ENCODE peak calls at places on chromosome 20, in five cellular contexts. T is CD8-positive, alpha-beta T cell; P is dorsolateral prefrontal cortex; M is transverse colon; E is endodermal cell. V is an unnamed sample.

GRCh38 chr20:38997622-38998021 is 35.5 kb downstream of the DHX35 start:
- DNase-seq in T (no peak), P (no peak), M (no peak), E (no peak), V (no peak)

GRCh38 chr20:3046677-3047462 is 1.0 kb downstream of the MRPS26 start:
- DNase-seq in T (no peak), P (peak), M (no peak), E (peak), V (peak)

GRCh38 chr20:23445596-23446217 is 6.2 kb downstream of the CSTL1 start:
- DNase-seq in T (no peak), P (no peak), M (no peak), E (no peak), V (no peak)

GRCh38 chr20:36969478-36970186 is 18.1 kb upstream of the SAMHD1 start:
- DNase-seq in T (no peak), P (no peak), M (no peak), E (no peak), V (no peak)

GRCh38 chr20:13322198-13322597 is 101.1 kb downstream of the ISM1 start:
- DNase-seq in T (no peak), P (no peak), M (no peak), E (no peak), V (no peak)

GRCh38 chr20:52105045-52105572 is 86.5 kb downstream of the ZFP64 start:
- DNase-seq in T (no peak), P (no peak), M (no peak), E (peak), V (no peak)

GRCh38 chr20:63942250-63943006 is 13.8 kb downstream of the UCKL1 start:
- DNase-seq in T (no peak), P (no peak), M (peak), E (peak), V (no peak)

GRCh38 chr20:61955668-61956395 is 109.8 kb downstream of the TAF4 start:
- DNase-seq in T (no peak), P (no peak), M (no peak), E (no peak), V (no peak)

GRCh38 chr20:63097336-63097831 is 90.6 kb upstream of the BHLHE23 start:
- DNase-seq in T (no peak), P (peak), M (peak), E (no peak), V (no peak)

GRCh38 chr20:53124803-53125202 is 152.6 kb downstream of the TSHZ2 start:
- DNase-seq in T (no peak), P (no peak), M (no peak), E (no peak), V (no peak)

GRCh38 chr20:59752101-59752586 is 147.8 kb downstream of the PHACTR3 start:
- DNase-seq in T (no peak), P (no peak), M (peak), E (no peak), V (no peak)

GRCh38 chr20:55375920-55376319 is 629.4 kb downstream of the CBLN4 start:
- DNase-seq in T (no peak), P (no peak), M (no peak), E (peak), V (no peak)

GRCh38 chr20:35434085-35435005 is 3.7 kb downstream of the GDF5 start:
- DNase-seq in T (no peak), P (no peak), M (no peak), E (no peak), V (no peak)

GRCh38 chr20:3238616-3239025 is 369 bp downstream of the SLC4A11 start:
- DNase-seq in T (peak), P (no peak), M (peak), E (peak), V (peak)

GRCh38 chr20:59559024-59559817 is 45.1 kb upstream of the PHACTR3 start:
- DNase-seq in T (no peak), P (no peak), M (no peak), E (no peak), V (no peak)

GRCh38 chr20:43565758-43566104 is 6.9 kb downstream of the SGK2 start:
- DNase-seq in T (no peak), P (no peak), M (no peak), E (no peak), V (no peak)

GRCh38 chr20:1786061-1786460 is 109.1 kb upstream of the SIRPA start:
- DNase-seq in T (no peak), P (no peak), M (no peak), E (no peak), V (no peak)

GRCh38 chr20:51446656-51447055 is 95.9 kb downstream of the NFATC2 start:
- DNase-seq in T (no peak), P (no peak), M (peak), E (no peak), V (no peak)

GRCh38 chr20:36043892-36044515 is 75.6 kb downstream of the CNBD2 start:
- DNase-seq in T (no peak), P (no peak), M (no peak), E (no peak), V (no peak)

GRCh38 chr20:44006578-44006977 is 91.9 kb downstream of the TOX2 start:
- DNase-seq in T (no peak), P (no peak), M (no peak), E (peak), V (no peak)

GRCh38 chr20:5486377-5487054 is 169.8 kb upstream of the PROKR2 start:
- DNase-seq in T (no peak), P (no peak), M (no peak), E (no peak), V (no peak)

GRCh38 chr20:35726759-35727711 is 15.0 kb downstream of the RBM39 start:
- DNase-seq in T (no peak), P (no peak), M (no peak), E (peak), V (no peak)

GRCh38 chr20:57526067-57526884 is 1.3 kb upstream of the CTCFL start:
- DNase-seq in T (no peak), P (no peak), M (peak), E (peak), V (no peak)

GRCh38 chr20:58161192-58161591 is 67.3 kb downstream of the ANKRD60 start:
- DNase-seq in T (no peak), P (no peak), M (no peak), E (no peak), V (no peak)

GRCh38 chr20:19775353-19776201 is 17.5 kb downstream of the RIN2 start:
- DNase-seq in T (no peak), P (no peak), M (peak), E (no peak), V (peak)

GRCh38 chr20:38840894-38841470 is 35.5 kb downstream of the PPP1R16B start:
- DNase-seq in T (no peak), P (no peak), M (no peak), E (no peak), V (no peak)

GRCh38 chr20:47878601-47879004 is 93.3 kb upstream of the SULF2 start:
- DNase-seq in T (no peak), P (no peak), M (no peak), E (no peak), V (no peak)

GRCh38 chr20:41540916-41541315 is 77.3 kb downstream of the CHD6 start:
- DNase-seq in T (no peak), P (no peak), M (no peak), E (no peak), V (no peak)

GRCh38 chr20:64131406-64131805 is 24.0 kb upstream of the NPBWR2 start:
- DNase-seq in T (no peak), P (peak), M (no peak), E (peak), V (no peak)

GRCh38 chr20:61753196-61753942 is 312.3 kb downstream of the TAF4 start:
- DNase-seq in T (no peak), P (no peak), M (no peak), E (peak), V (no peak)

GRCh38 chr20:61778485-61778863 is 287.2 kb downstream of the TAF4 start:
- DNase-seq in T (no peak), P (no peak), M (no peak), E (no peak), V (no peak)

GRCh38 chr20:17863577-17864292 is 104.9 kb downstream of the SNX5 start:
- DNase-seq in T (no peak), P (no peak), M (peak), E (no peak), V (no peak)

GRCh38 chr20:24764027-24764797 is 184.9 kb upstream of the CST7 start:
- DNase-seq in T (no peak), P (no peak), M (no peak), E (peak), V (no peak)
- H3K27ac ChIP-seq in T (no peak), P (no peak), M (no peak), E (no peak), V (no peak)

GRCh38 chr20:31559704-31560093 is 45.4 kb upstream of the ID1 start:
- DNase-seq in T (no peak), P (no peak), M (no peak), E (no peak), V (no peak)

GRCh38 chr20:31560900-31561598 is 44.0 kb upstream of the ID1 start:
- DNase-seq in T (no peak), P (no peak), M (peak), E (no peak), V (no peak)

GRCh38 chr20:31564284-31564683 is 40.8 kb upstream of the ID1 start:
- DNase-seq in T (no peak), P (no peak), M (no peak), E (no peak), V (no peak)

GRCh38 chr20:31562241-31562640 is 42.8 kb upstream of the ID1 start:
- DNase-seq in T (no peak), P (no peak), M (no peak), E (no peak), V (no peak)

DNA sequence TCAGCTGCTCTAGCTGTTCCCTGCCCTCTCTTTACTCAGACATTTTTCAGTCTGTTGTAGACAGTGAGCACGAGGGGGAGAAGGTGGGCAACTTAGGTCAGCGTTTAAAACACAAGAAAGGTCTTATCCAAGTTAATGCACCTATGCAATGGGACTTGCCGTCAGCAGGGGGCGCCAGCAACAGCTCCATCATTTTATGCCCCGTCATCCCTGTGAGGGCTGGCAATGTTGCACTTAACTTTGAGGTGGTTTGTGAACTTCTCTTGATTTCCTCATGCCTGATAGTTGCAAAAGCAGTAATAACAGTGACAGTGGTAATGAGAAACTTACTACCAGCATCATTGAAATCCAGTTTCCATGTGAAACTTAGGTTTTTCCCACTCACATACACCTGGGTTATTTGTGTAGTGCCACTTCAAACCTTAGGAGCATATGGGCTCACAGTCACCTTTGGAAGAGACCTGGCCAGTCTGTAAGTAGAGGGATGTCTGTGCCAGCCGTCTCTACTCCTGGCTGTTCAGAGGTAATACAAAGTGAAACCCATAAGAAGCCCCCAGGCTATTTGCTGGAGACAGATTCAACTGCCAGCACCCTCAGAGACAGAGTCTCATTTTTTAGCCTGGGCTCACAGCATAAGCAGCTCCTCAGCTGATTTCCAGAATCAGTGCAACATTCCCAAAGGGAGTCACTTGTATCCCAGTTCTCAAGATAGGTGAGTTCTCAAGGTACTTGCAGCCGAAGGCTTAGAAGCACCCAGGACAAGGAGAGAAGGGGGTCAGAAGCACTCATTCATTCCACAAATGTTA is 44.8 kb upstream of the ID1 start:
- DNase-seq in T (peak), P (peak), M (peak), E (peak), V (peak)
- H3K27ac ChIP-seq in T (no peak), P (peak), M (peak), E (no peak), V (no peak)

GRCh38 chr20:48984575-48985219 is 61.4 kb upstream of the CSE1L start:
- DNase-seq in T (no peak), P (no peak), M (no peak), E (no peak), V (no peak)

GRCh38 chr20:48986899-48987298 is 59.2 kb upstream of the CSE1L start:
- DNase-seq in T (no peak), P (no peak), M (no peak), E (no peak), V (no peak)

DNA sequence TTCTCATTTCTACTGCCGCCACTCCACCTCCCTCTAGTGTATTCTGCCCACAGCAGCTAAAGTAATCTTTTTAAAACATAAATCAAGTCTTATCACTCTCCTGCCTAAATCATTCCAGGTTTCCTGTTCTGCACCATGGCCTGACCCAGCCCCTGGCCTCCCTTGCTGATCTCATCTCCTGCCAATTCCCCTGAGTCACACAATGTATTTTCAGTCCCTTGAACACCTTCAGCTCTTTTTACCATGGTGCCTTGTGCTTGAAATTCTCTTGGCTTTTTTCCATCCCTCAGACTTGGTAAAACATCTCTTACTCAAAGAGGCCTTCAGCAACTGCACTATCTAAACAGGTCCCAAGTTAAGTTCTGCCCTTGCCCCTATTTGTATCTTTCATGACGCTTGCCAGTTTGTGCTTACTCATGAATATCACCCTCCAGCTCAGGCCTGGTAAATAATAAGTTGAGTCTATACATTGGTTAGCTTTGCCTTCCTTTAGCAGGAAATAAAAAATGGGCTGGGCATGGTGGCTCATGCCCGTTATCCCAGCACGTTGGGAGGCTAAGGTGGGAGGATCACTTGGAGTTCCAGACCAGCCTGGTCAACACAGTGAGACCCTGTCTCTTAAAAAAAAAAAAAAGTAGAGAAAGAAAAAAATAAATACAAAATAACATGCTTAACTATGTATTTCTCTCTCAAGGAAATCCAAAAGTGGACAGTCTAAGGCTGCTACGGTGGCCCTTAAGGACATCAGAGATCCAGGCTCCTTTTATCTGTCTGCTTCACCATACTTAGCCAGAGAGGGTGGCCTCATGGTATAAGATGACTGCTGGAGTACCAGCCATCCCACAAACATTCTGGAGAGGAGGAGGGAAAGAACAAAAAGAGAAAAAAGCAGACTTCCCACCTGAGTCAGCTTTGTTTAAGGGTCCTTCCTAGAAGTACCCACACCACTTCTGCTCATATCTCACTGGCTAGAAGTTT is 62.2 kb downstream of the ARFGEF2 start:
- DNase-seq in T (no peak), P (no peak), M (no peak), E (no peak), V (no peak)
- H3K27ac ChIP-seq in T (no peak), P (peak), M (no peak), E (no peak), V (no peak)

DNA sequence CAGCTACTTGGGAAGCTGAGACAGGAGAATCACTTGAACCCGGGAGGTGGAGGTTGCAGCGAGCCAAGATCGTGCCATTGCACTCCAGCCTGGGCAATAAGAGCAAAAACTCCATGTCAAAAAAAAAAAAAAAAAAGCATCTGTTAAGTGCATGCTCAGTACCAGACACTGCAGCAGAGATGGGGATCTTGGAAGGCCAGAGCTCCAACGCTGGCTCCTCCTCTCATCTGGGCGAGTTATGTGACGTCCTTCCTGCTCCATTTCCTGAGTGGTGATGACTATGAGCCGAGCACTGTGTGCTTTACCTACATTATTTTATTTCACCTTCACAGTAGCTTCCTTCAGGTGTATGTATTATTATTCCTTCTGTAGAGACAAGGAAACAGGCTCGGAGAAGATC is 38.5 kb upstream of the CDH22 start:
- DNase-seq in T (no peak), P (no peak), M (no peak), E (no peak), V (no peak)
- H3K27ac ChIP-seq in T (no peak), P (no peak), M (no peak), E (no peak), V (no peak)

DNA sequence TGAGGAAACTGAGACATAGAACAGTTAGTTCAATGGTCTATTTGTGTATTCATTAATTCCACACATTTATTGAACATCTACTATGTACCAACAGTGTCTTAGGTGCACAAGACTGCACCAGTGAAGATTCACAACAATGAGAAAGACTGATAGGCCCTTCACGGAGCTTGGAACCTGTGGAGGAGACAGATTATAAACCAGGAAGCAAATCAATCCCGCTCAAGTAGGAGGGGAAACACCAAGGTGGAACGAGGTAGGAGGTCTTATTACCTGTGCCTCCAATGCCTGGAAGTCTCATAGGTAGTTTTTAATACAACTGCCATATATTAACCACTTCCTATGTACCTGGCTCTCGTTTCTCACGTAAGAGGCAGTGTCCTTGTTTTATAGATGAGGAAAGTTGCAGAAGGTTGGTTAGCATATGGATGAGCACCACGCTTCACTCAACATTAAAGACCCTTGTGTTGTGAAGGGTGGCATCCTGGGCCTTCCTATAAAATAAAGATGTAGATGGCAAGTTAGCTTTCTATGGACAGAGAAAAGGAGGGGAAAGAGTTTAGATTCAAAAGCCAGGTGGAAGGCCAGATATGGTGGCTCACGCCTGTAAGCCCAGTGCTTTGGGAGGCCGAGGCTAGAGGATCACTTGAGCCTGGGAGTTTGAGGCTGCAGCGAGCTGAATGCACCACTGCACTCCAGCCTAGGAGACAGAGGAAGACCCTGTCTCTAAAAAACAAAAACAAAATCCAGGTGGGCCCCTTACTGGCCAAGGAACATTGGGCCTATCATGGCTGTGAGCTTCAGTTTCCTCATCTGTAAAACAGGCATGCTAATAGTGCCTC is 45.1 kb downstream of the SLC13A3 start:
- DNase-seq in T (no peak), P (no peak), M (no peak), E (no peak), V (no peak)
- H3K27ac ChIP-seq in T (no peak), P (no peak), M (no peak), E (no peak), V (no peak)

DNA sequence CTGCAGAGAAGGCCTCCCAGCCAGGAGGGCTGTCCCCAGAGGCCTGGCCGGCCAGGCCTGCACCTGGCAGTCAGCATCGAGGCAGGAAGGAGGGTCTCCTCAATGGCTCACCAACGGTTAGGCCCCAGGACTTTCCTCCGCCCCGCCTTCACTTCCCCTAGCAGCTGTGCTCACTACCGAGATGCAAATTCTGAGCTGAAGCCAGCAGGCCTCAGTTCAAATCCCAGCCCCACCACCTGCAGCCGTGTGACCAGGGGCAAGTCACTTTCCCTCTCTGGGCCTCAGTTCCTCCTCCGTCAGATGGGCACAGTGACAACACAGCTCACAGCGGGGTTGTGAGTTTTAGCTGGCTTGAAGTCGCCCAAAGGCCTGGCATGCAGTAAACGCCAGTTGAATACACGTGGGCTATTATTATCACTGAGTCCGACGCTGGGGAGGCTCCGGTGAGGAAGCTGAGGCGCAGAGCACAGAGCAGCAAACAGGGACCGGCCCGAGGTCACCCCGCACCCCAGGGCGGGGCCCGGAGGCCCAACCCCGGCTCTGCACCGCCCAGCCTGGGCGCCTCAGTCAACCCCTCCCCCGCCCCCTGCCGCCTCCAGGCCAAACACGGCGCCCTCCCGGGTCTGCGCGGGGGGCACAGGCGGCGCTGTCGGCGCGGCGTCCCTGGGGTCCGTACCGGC is 717 bp downstream of the E2F1 start:
- DNase-seq in T (peak), P (no peak), M (peak), E (peak), V (no peak)
- H3K27ac ChIP-seq in T (no peak), P (no peak), M (peak), E (peak), V (no peak)